ENCODE peak calls at places on chromosomes 3 and 15, in seven cellular contexts. C, M, A, Y, B, S and R are unnamed samples.

GRCh38 chr3:149501524-149501923 is 27.0 kb downstream of the TM4SF4 start:
- DNase-seq in C (no peak), M (peak; percentile 80), A (no peak), Y (peak; percentile 91), B (no peak), S (peak; percentile 87), R (no peak)

GRCh38 chr15:39315200-39315599 is 265.7 kb upstream of the THBS1 start:
- DNase-seq in C (no peak), M (no peak), A (no peak), Y (no peak), B (no peak), S (no peak), R (no peak)

GRCh38 chr3:65597225-65597951 is 441.3 kb downstream of the MAGI1 start:
- DNase-seq in C (peak; percentile 93), M (no peak), A (peak; percentile 93), Y (peak; percentile 54), B (peak; percentile 88), S (no peak), R (peak; percentile 96)

GRCh38 chr3:123883656-123884257 is 375 bp downstream of the MYLK start:
- DNase-seq in C (peak; percentile 51), M (no peak), A (peak; percentile 65), Y (no peak), B (no peak), S (peak; percentile 32), R (peak; percentile 32)

GRCh38 chr3:197371521-197372075 is 73.2 kb upstream of the DLG1 start:
- DNase-seq in C (no peak), M (no peak), A (no peak), Y (no peak), B (no peak), S (peak; percentile 71), R (no peak)

GRCh38 chr15:92896543-92896942 is 3.6 kb upstream of the CHD2 start:
- DNase-seq in C (no peak), M (peak; percentile 41), A (no peak), Y (no peak), B (no peak), S (no peak), R (no peak)

GRCh38 chr3:197511853-197512635 is 43.7 kb downstream of the BDH1 start:
- DNase-seq in C (peak; percentile 78), M (no peak), A (peak; percentile 65), Y (no peak), B (no peak), S (no peak), R (no peak)

GRCh38 chr15:56244237-56244810 is 645 bp upstream of the RFX7 start:
- DNase-seq in C (peak; percentile 93), M (peak; percentile 42), A (peak; percentile 96), Y (peak; percentile 67), B (no peak), S (peak; percentile 77), R (peak; percentile 71)

GRCh38 chr15:82919231-82919886 is 33.2 kb downstream of the HOMER2 start:
- DNase-seq in C (no peak), M (no peak), A (no peak), Y (no peak), B (no peak), S (no peak), R (no peak)

GRCh38 chr3:151557068-151557467 is 96.2 kb upstream of the IGSF10 start:
- DNase-seq in C (no peak), M (no peak), A (no peak), Y (no peak), B (no peak), S (no peak), R (no peak)

GRCh38 chr3:36864180-36865053 is 80.4 kb downstream of the TRANK1 start:
- DNase-seq in C (no peak), M (no peak), A (no peak), Y (no peak), B (no peak), S (peak; percentile 41), R (no peak)

GRCh38 chr3:40679289-40679688 is 154.5 kb downstream of the ZNF621 start:
- DNase-seq in C (no peak), M (no peak), A (no peak), Y (no peak), B (no peak), S (no peak), R (no peak)

GRCh38 chr3:40677749-40678148 is 153.0 kb downstream of the ZNF621 start:
- DNase-seq in C (no peak), M (no peak), A (peak; percentile 8), Y (no peak), B (no peak), S (no peak), R (peak; percentile 48)

GRCh38 chr3:40677321-40677720 is 152.6 kb downstream of the ZNF621 start:
- DNase-seq in C (no peak), M (no peak), A (no peak), Y (no peak), B (no peak), S (no peak), R (no peak)

GRCh38 chr3:40681658-40682055 is 156.9 kb downstream of the ZNF621 start:
- DNase-seq in C (no peak), M (no peak), A (peak; percentile 63), Y (no peak), B (no peak), S (no peak), R (no peak)

GRCh38 chr3:40680685-40681657 is 156.2 kb downstream of the ZNF621 start:
- DNase-seq in C (no peak), M (no peak), A (no peak), Y (no peak), B (no peak), S (no peak), R (no peak)
- H3K9ac ChIP-seq in C (no peak overlapping the region), M (no peak overlapping the region), A (no peak overlapping the region), Y (no peak overlapping the region), B (no peak overlapping the region), S (no peak overlapping the region), R (no peak overlapping the region)

GRCh38 chr15:28164876-28165275 is 65.8 kb upstream of the OCA2 start:
- DNase-seq in C (no peak), M (no peak), A (no peak), Y (no peak), B (no peak), S (no peak), R (no peak)
- H3K18ac ChIP-seq in C (no peak overlapping the region), M (no peak overlapping the region), A (no peak overlapping the region), Y (no peak overlapping the region), B (no peak overlapping the region), S (no peak overlapping the region), R (no peak overlapping the region)

DNA sequence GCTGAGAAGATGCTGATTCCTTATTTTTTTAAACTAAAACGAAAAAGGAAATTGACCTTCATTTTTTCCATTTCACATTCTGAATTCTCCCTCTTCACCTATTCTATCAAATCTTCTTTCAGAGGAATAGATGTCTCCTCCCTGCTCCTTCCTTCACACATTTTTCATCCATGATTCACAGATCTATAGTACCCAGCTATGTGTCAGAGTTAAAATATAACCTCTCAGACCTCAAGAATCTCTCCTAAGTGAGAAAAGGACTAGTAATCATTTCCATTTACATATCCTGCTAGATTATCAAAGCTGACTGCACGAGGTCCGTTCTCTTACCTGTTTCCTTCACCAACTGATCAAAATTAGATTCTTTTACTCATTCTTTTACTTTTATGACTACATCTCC is 1297.6 kb upstream of the ALCAM start:
- DNase-seq in C (no peak), M (no peak), A (peak; percentile 81), Y (no peak), B (no peak), S (peak; percentile 4), R (no peak)
- H3K4ac ChIP-seq in C (no peak overlapping the region), M (no peak overlapping the region), A (no peak overlapping the region), Y (no peak overlapping the region), B (no peak overlapping the region), S (no peak overlapping the region), R (no peak overlapping the region)

GRCh38 chr15:79025802-79026201 is 64.8 kb downstream of the RASGRF1 start:
- DNase-seq in C (no peak), M (no peak), A (no peak), Y (no peak), B (no peak), S (no peak), R (no peak)
- H3K9ac ChIP-seq in C (no peak overlapping the region), M (no peak overlapping the region), A (no peak overlapping the region), Y (no peak overlapping the region), B (no peak overlapping the region), S (no peak overlapping the region), R (no peak overlapping the region)

GRCh38 chr3:46371802-46372340 is 1.1 kb downstream of the CCR5 start:
- DNase-seq in C (no peak), M (peak; percentile 54), A (no peak), Y (no peak), B (no peak), S (no peak), R (no peak)
- H3K18ac ChIP-seq in C (no peak overlapping the region), M (no peak overlapping the region), A (no peak overlapping the region), Y (no peak overlapping the region), B (no peak overlapping the region), S (no peak overlapping the region), R (no peak overlapping the region)

DNA sequence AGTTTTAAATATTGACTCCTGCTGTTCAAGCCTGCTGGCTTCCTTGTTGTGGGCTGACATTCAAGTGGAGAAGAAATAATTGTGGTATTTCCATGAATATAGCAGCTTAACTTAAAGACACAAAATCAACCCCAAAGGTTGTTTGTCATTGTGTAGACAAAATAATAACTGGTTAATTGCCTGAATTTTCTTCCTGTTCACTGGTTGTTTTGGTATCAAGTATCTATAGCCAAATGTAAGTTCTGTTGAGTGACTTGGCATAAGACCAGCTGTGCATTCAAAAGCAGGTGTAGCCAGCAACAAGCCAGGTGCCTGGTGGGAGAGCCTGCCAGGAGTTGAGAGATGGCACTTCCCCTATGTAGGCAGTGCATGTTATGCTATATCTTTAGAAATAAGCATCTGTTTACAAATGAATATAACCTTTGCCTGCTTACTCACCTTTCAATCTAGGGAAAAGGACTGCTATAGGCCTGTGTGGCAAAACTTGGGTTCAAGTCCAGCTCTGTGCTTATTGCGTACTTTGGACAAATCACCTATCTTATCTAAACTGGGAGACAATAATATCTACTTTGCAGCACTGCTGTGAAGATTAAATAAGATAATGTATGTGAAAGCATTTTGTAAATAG is 84.9 kb upstream of the TBL1XR1 start:
- DNase-seq in C (no peak), M (no peak), A (no peak), Y (no peak), B (no peak), S (no peak), R (no peak)
- H3K4ac ChIP-seq in C (no peak overlapping the region), M (no peak overlapping the region), A (peak overlapping the region; percentile 90), Y (no peak overlapping the region), B (no peak overlapping the region), S (no peak overlapping the region), R (no peak overlapping the region)

GRCh38 chr3:42936157-42936981 is 30.4 kb downstream of the ZNF662 start:
- DNase-seq in C (no peak), M (no peak), A (no peak), Y (peak; percentile 16), B (no peak), S (no peak), R (no peak)
- H3K9ac ChIP-seq in C (no peak overlapping the region), M (no peak overlapping the region), A (no peak overlapping the region), Y (no peak overlapping the region), B (no peak overlapping the region), S (peak overlapping the region; percentile 70), R (no peak overlapping the region)

DNA sequence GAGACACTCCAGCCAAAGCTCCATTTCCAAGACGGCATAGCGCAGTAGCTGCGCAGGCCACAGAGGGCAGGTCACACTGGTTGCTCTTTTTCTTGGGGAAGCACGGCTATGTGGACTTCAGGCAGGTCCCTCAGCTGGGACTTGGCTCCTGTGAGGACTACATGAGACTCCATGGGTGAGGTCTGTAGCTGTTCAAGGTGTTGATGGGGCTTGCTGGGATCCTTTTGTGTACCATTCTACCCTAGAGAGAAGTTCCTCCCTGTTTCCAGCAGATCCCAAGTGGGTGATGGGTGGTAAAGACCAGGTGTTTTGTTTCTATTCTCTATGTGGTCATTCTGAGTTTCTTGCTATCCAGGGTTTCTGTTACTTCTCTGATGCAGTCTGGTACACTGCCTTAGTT is 183.3 kb downstream of the LPP start:
- DNase-seq in C (no peak), M (no peak), A (no peak), Y (no peak), B (no peak), S (no peak), R (no peak)
- H3K18ac ChIP-seq in C (peak overlapping the region; percentile 11), M (no peak overlapping the region), A (no peak overlapping the region), Y (no peak overlapping the region), B (no peak overlapping the region), S (peak overlapping the region; percentile 55), R (no peak overlapping the region)